ENCODE peak calls at places on chromosomes 2 and 18, in six cellular contexts. S is osteoblast, N is OCI-LY7, R is pancreas, G is stomach, E is heart left ventricle. W is an unnamed sample.

GRCh38 chr2:220043155-220043992 is 415.9 kb downstream of the SLC4A3 start:
- DNase-seq in S (no peak), N (no peak), R (no peak), G (no peak), E (no peak), W (no peak)

GRCh38 chr2:102112692-102113665 is 29.6 kb upstream of the IL1R1 start:
- DNase-seq in S (peak; percentile 85), N (no peak), R (no peak), G (no peak), E (no peak), W (no peak)

GRCh38 chr18:55422456-55423185 is 165.4 kb downstream of the TCF4 start:
- DNase-seq in S (peak; percentile 58), N (peak; percentile 67), R (no peak), G (no peak), E (peak; percentile 74), W (peak; percentile 18)

GRCh38 chr2:85921659-85922058 is 32.9 kb upstream of the ST3GAL5 start:
- DNase-seq in S (no peak), N (no peak), R (no peak), G (no peak), E (no peak), W (no peak)

GRCh38 chr18:27847412-27847811 is 329.5 kb downstream of the CDH2 start:
- DNase-seq in S (no peak), N (no peak), R (no peak), G (no peak), E (no peak), W (no peak)

GRCh38 chr2:64645014-64645418 is 8.7 kb downstream of the SERTAD2 start:
- DNase-seq in S (peak; percentile 90), N (peak; percentile 72), R (peak; percentile 51), G (peak; percentile 52), E (peak; percentile 61), W (peak; percentile 74)

GRCh38 chr2:120013569-120014223 is 819 bp downstream of the EPB41L5 start:
- DNase-seq in S (no peak), N (no peak), R (no peak), G (no peak), E (no peak), W (peak; percentile 56)

GRCh38 chr18:48445540-48445939 is 36.4 kb upstream of the ZBTB7C start:
- DNase-seq in S (no peak), N (peak; percentile 56), R (peak; percentile 45), G (peak; percentile 83), E (peak; percentile 61), W (peak; percentile 80)

GRCh38 chr2:67846341-67847070 is 216.3 kb downstream of the C1D start:
- DNase-seq in S (peak; percentile 81), N (peak; percentile 68), R (peak; percentile 93), G (peak; percentile 90), E (peak; percentile 62), W (peak; percentile 95)

GRCh38 chr18:29653816-29654215 is 1388.7 kb downstream of the DSC3 start:
- DNase-seq in S (no peak), N (no peak), R (no peak), G (no peak), E (no peak), W (no peak)
- H3K4me3 ChIP-seq in S (no peak overlapping the region), N (no peak overlapping the region), R (no peak overlapping the region), G (no peak overlapping the region), E (no peak overlapping the region), W (no peak overlapping the region)

GRCh38 chr2:237697586-237698337 is 70.4 kb downstream of the LRRFIP1 start:
- DNase-seq in S (no peak), N (peak; percentile 72), R (no peak), G (no peak), E (no peak), W (no peak)

GRCh38 chr2:237693281-237694039 is 66.1 kb downstream of the LRRFIP1 start:
- DNase-seq in S (peak; percentile 88), N (peak; percentile 45), R (no peak), G (no peak), E (no peak), W (no peak)

GRCh38 chr2:237696471-237696870 is 69.1 kb downstream of the LRRFIP1 start:
- DNase-seq in S (no peak), N (peak; percentile 77), R (no peak), G (no peak), E (peak; percentile 43), W (peak; percentile 24)

GRCh38 chr2:237694423-237695194 is 67.2 kb downstream of the LRRFIP1 start:
- DNase-seq in S (no peak), N (peak; percentile 58), R (no peak), G (no peak), E (peak; percentile 47), W (no peak)

DNA sequence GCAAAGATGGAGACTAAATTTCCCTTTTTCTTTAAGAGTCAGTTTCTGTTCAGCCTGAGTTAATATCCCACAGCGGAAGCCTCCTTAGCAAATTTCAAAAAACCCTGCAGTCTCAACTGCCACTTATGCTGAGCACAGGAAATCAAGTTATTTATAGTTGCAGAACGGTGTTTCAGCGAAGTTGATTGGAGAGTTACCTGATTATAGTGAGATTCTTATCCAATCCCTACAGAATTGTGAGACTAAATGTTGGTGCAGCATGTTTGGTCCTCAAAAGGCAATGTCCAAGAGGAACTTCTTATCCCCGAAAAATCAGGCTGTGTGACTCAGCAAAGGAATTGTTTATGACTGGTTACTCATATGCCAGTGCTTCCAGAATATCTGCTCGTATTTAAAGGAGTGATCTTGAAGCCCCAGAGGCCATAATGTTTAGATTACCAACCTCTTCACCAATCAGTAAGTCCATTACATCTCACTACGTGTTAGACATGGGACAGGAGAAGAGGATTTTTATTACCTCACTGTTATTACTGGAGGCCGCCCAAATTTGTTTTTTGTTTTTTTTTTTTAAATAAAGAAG is 67.9 kb downstream of the LRRFIP1 start:
- DNase-seq in S (peak; percentile 96), N (peak; percentile 88), R (no peak), G (no peak), E (peak; percentile 14), W (no peak)
- H3K27ac ChIP-seq in S (peak overlapping the region; percentile 82), N (peak overlapping the region; percentile 99), R (no peak overlapping the region), G (peak overlapping the region; percentile 99), E (peak overlapping the region; percentile 92), W (no peak overlapping the region)

GRCh38 chr2:143158500-143159262 is 29.5 kb downstream of the ARHGAP15 start:
- DNase-seq in S (no peak), N (peak; percentile 40), R (no peak), G (no peak), E (no peak), W (no peak)
- H3K4me3 ChIP-seq in S (no peak overlapping the region), N (peak overlapping the region; percentile 41), R (no peak overlapping the region), G (no peak overlapping the region), E (no peak overlapping the region), W (no peak overlapping the region)

GRCh38 chr2:205770557-205770956 is 88.3 kb downstream of the NRP2 start:
- DNase-seq in S (no peak), N (no peak), R (no peak), G (no peak), E (no peak), W (no peak)
- H3K27ac ChIP-seq in S (no peak overlapping the region), N (no peak overlapping the region), R (no peak overlapping the region), G (peak overlapping the region; percentile 73), E (no peak overlapping the region), W (no peak overlapping the region)

GRCh38 chr2:157325786-157326185 is at the start of gene ERMN:
- DNase-seq in S (no peak), N (no peak), R (no peak), G (no peak), E (no peak), W (no peak)
- H3K4me3 ChIP-seq in S (no peak within 1 kb of the TSS), N (no peak within 1 kb of the TSS), R (no peak within 1 kb of the TSS), G (no peak within 1 kb of the TSS), E (no peak within 1 kb of the TSS), W (no peak within 1 kb of the TSS)

GRCh38 chr18:815353-815752 is 3.3 kb upstream of the YES1 start:
- DNase-seq in S (peak; percentile 25), N (no peak), R (no peak), G (no peak), E (no peak), W (no peak)
- H3K27ac ChIP-seq in S (no peak overlapping the region), N (no peak overlapping the region), R (no peak overlapping the region), G (no peak overlapping the region), E (no peak overlapping the region), W (no peak overlapping the region)

GRCh38 chr2:37377187-37377532 is 32.7 kb downstream of the QPCT start:
- DNase-seq in S (no peak), N (peak; percentile 66), R (no peak), G (no peak), E (no peak), W (no peak)
- H3K4me3 ChIP-seq in S (peak overlapping the region; percentile 10), N (peak overlapping the region; percentile 58), R (no peak overlapping the region), G (no peak overlapping the region), E (peak overlapping the region; percentile 19), W (no peak overlapping the region)

GRCh38 chr2:11387100-11387390 is 42.6 kb upstream of the ROCK2 start:
- DNase-seq in S (peak; percentile 68), N (no peak), R (no peak), G (no peak), E (no peak), W (no peak)
- H3K27ac ChIP-seq in S (no peak overlapping the region), N (no peak overlapping the region), R (no peak overlapping the region), G (no peak overlapping the region), E (no peak overlapping the region), W (no peak overlapping the region)

GRCh38 chr2:217927601-217928323 is 75.0 kb downstream of the TNS1 start:
- DNase-seq in S (peak; percentile 53), N (no peak), R (no peak), G (no peak), E (no peak), W (peak; percentile 49)

GRCh38 chr2:217929757-217930707 is 72.8 kb downstream of the TNS1 start:
- DNase-seq in S (peak; percentile 91), N (no peak), R (no peak), G (no peak), E (peak; percentile 52), W (peak; percentile 60)

GRCh38 chr2:217926801-217927200 is 76.0 kb downstream of the TNS1 start:
- DNase-seq in S (peak; percentile 59), N (no peak), R (no peak), G (no peak), E (no peak), W (no peak)

GRCh38 chr2:217929294-217929671 is 73.5 kb downstream of the TNS1 start:
- DNase-seq in S (peak; percentile 31), N (no peak), R (no peak), G (no peak), E (no peak), W (peak; percentile 74)

DNA sequence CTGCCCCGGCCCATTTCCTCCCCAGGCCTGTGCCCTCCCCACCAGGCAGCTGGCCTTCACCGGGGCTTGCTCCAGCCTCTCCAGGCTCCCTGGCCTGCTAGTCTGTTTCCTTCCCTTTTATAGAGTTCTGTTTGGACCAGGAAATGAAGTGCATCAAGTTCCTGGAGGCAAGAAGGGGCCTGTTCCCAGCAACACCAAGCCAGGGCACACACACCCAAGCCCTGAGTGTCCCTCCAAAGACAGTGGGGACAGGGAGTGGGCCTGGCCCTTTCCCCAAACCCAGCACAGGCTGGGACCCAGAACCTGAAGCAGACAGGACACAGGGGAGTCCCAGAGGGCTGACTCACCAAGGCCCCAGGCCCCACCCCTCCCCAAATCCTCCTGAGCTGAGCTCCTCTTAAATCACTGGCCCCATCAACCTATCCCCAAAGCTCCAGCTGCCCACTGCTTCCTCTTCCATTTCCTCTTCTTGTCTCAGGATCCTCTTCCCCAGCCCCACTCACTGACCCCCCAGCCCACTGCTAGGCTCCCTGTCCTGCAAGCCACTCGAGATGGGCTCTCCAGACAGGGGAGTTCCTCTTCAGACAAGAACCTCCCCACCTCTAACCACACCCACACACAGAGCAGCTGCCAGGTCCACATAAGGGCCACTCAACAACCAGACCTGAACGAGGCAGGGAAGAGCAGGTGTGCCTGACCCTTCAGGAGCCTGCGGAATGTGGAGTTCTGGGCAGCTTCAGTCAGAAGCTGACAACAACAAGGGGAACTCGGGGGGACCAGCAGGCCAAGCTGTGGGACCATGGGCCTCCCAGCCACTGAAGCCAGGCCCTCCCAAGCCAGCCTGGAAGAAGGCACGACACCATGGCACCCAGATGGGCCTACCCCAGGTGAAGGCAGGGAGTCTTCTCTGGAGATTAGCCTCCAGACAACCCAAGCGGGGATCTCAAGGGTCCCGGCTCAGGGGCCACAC is 74.2 kb downstream of the TNS1 start:
- DNase-seq in S (peak; percentile 75), N (no peak), R (no peak), G (no peak), E (peak; percentile 58), W (peak; percentile 97)
- H3K4me3 ChIP-seq in S (no peak overlapping the region), N (no peak overlapping the region), R (no peak overlapping the region), G (no peak overlapping the region), E (peak overlapping the region; percentile 5), W (no peak overlapping the region)